ENCODE peak calls at places on chromosome 12, in four cellular contexts. I, T, S and R are unnamed samples.
A peak's percentile ranks its signal among the peaks of the same experiment; 100 is the strongest.

GRCh38 chr12:40569626-40570179 is 122.5 kb upstream of the CNTN1 start:
- DNase-seq in S (peak; percentile 45), I (no peak), T (peak; percentile 13), R (no peak)

GRCh38 chr12:114395755-114396152 is 10.2 kb downstream of the TBX5 start:
- DNase-seq in I (no peak), S (peak; percentile 96), T (no peak), R (no peak)

GRCh38 chr12:124386661-124387509 is 92.0 kb downstream of the RFLNA start:
- DNase-seq in I (peak; percentile 63), T (peak; percentile 66), S (peak; percentile 66), R (no peak)

GRCh38 chr12:111330800-111331752 is 37.8 kb downstream of the PHETA1 start:
- DNase-seq in S (peak; percentile 79), T (peak; percentile 74), I (no peak), R (no peak)

GRCh38 chr12:65663648-65664047 is 160.6 kb upstream of the HMGA2 start:
- DNase-seq in I (no peak), S (peak; percentile 69), T (no peak), R (no peak)

GRCh38 chr12:52006726-52007157 is at the start of gene TAMALIN:
- DNase-seq in I (peak; percentile 79), S (peak; percentile 59), T (no peak), R (peak; percentile 59)

GRCh38 chr12:89251326-89252237 is 100.7 kb downstream of the DUSP6 start:
- DNase-seq in T (no peak), S (no peak), I (no peak), R (no peak)

GRCh38 chr12:109111775-109112491 is 4.5 kb upstream of the ACACB start:
- DNase-seq in T (peak; percentile 69), S (peak; percentile 77), I (peak; percentile 78), R (peak; percentile 81)

GRCh38 chr12:91920276-91920675 is 225.4 kb downstream of the BTG1 start:
- DNase-seq in T (no peak), I (no peak), S (peak; percentile 44), R (no peak)

GRCh38 chr12:90858261-90858660 is 96.7 kb downstream of the CCER1 start:
- DNase-seq in T (no peak), S (no peak), I (no peak), R (peak; percentile 83)

GRCh38 chr12:98646165-98646764 is 1.2 kb downstream of the APAF1 start:
- DNase-seq in S (peak; percentile 63), I (no peak), T (peak; percentile 33), R (no peak)

GRCh38 chr12:79522237-79522636 is 168.5 kb downstream of the PAWR start:
- DNase-seq in I (no peak), T (no peak), S (no peak), R (no peak)

GRCh38 chr12:56104815-56105476 is 587 bp downstream of the PA2G4 start:
- DNase-seq in I (no peak), S (peak; percentile 58), T (peak; percentile 31), R (no peak)

GRCh38 chr12:120290541-120291312 is 976 bp downstream of the RNU4-2 start:
- DNase-seq in I (no peak), S (peak; percentile 67), T (peak; percentile 74), R (peak; percentile 50)

GRCh38 chr12:53048780-53049401 is 974 bp upstream of the TNS2 start:
- DNase-seq in T (peak; percentile 49), S (peak; percentile 54), I (peak; percentile 86), R (peak; percentile 68)
- H3K4me1 ChIP-seq in T (peaks cover 88% of the 10 kb centered on the region), S (peaks cover 71% of the 10 kb centered on the region), I (peaks cover 94% of the 10 kb centered on the region), R (peaks cover 83% of the 10 kb centered on the region)

GRCh38 chr12:14258468-14258947 is 107.0 kb upstream of the ATF7IP start:
- DNase-seq in S (peak; percentile 49), T (no peak), I (no peak), R (peak; percentile 36)

GRCh38 chr12:14256555-14257169 is 108.8 kb upstream of the ATF7IP start:
- DNase-seq in T (peak; percentile 87), I (peak; percentile 81), S (peak; percentile 92), R (peak; percentile 88)

GRCh38 chr12:14257734-14258467 is 107.6 kb upstream of the ATF7IP start:
- DNase-seq in S (peak; percentile 96), I (no peak), T (peak; percentile 94), R (peak; percentile 97)

GRCh38 chr12:14256139-14256538 is 109.3 kb upstream of the ATF7IP start:
- DNase-seq in S (peak; percentile 79), T (no peak), I (no peak), R (no peak)

GRCh38 chr12:14257303-14257733 is 108.2 kb upstream of the ATF7IP start:
- DNase-seq in S (no peak), I (peak; percentile 88), T (no peak), R (no peak)
- H3K4me1 ChIP-seq in S (peaks cover 50% of the 10 kb centered on the region), I (peaks cover 53% of the 10 kb centered on the region), T (peaks cover 23% of the 10 kb centered on the region), R (peaks cover 54% of the 10 kb centered on the region)

DNA sequence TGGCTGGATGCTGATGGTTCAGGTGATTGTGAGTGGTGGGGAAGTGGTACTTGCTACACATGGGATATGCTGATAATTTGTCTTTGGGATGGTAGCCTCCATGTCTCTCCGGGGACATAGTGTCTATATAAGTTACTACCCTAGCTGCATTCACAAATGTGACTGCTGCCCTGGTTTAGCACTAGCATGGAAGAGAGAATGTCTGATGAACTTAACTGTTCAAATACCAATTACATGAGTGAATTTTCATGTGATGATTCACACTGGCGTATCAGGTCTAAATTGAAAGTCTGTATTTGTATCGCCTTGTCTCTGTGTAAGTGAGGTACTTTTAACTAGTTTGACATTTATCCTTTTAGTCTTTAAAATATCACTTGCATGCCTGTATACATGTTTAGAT is 34.4 kb downstream of the ATF7IP start:
- DNase-seq in S (peak; percentile 61), T (no peak), I (no peak), R (no peak)
- H3K4me1 ChIP-seq in S (peaks cover 31% of the 10 kb centered on the region), T (peaks cover 18% of the 10 kb centered on the region), I (peaks cover 42% of the 10 kb centered on the region), R (no peaks in the 10 kb centered on the region)

DNA sequence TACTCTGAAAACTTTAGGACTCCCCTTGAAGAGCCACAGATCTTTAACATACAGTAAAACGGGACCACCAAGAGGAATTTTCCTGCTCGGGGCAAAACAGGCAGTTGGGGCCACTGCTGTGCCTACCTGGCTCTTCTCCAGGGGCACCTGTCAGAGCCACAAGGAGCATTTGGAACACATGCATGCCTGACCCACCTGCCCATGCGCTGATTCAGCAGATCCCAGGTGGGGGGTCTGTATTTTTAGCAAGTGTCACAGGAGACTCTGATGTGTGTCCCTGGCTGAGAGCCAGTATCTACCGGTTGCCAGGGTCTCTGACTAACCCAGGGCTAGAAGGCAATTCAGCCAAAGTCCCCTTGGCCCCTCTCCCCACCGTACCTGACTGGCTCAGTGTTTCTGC is 6.5 kb downstream of the CTDSP2 start:
- DNase-seq in I (no peak), S (no peak), T (no peak), R (no peak)
- H3K4me1 ChIP-seq in I (peaks cover 98% of the 10 kb centered on the region), S (peaks cover 83% of the 10 kb centered on the region), T (peaks cover 66% of the 10 kb centered on the region), R (peaks cover 92% of the 10 kb centered on the region)